ENCODE peak calls at places on chromosomes 13 and 19, in five cellular contexts. J is activated CD8-positive, alpha-beta memory T cell treated with anti-CD3 and anti-CD28 coated beads for 48 hours; F is stimulated activated CD4-positive, alpha-beta T cell treated with anti-CD3 and anti-CD28 coated beads, TNF-alpha, amount 100 ng/mL, for 48 hours; D is NCI-H1417; E is COLO829. K is an unnamed sample.

GRCh38 chr13:61728468-61728867 is 312.8 kb upstream of the PCDH20 start:
- DNase-seq in D (no peak), F (no peak), E (peak), J (no peak), K (no peak)

GRCh38 chr13:35723061-35723461 is 246.6 kb upstream of the MAB21L1 start:
- DNase-seq in F (no peak), E (no peak), D (no peak), J (no peak), K (no peak)

GRCh38 chr13:46469064-46469463 is 82.0 kb upstream of the RUBCNL start:
- DNase-seq in J (no peak), F (no peak), E (peak), D (no peak), K (no peak)

GRCh38 chr13:40874138-40874776 is 84.8 kb downstream of the SLC25A15 start:
- DNase-seq in F (no peak), E (no peak), D (no peak), J (no peak), K (no peak)

GRCh38 chr13:96020155-96020575 is 33.0 kb downstream of the UGGT2 start:
- DNase-seq in F (no peak), J (no peak), D (peak), E (peak), K (peak)

GRCh38 chr13:95809429-95809828 is 132.5 kb downstream of the DNAJC3 start:
- DNase-seq in E (no peak), F (no peak), D (no peak), J (no peak), K (no peak)

GRCh38 chr13:29022968-29023367 is 202.8 kb downstream of the MTUS2 start:
- DNase-seq in F (no peak), D (no peak), E (no peak), J (no peak), K (no peak)

GRCh38 chr19:40705362-40705651 is 11.4 kb downstream of the COQ8B start:
- DNase-seq in F (no peak), E (no peak), J (no peak), D (no peak), K (no peak)

GRCh38 chr19:10228925-10229324 is 2.2 kb downstream of the S1PR2 start:
- DNase-seq in D (no peak), E (no peak), J (no peak), F (no peak), K (no peak)

GRCh38 chr19:1799695-1800342 is 12.3 kb downstream of the ATP8B3 start:
- DNase-seq in F (no peak), J (no peak), E (no peak), D (no peak), K (no peak)

GRCh38 chr13:51252954-51253531 is 30.8 kb downstream of the FAM124A start:
- DNase-seq in D (no peak), F (no peak), J (no peak), E (no peak), K (no peak)

GRCh38 chr19:17706750-17707181 is 12.5 kb upstream of the MAP1S start:
- DNase-seq in J (no peak), E (no peak), D (no peak), F (no peak), K (no peak)

GRCh38 chr19:948842-949496 is 23.1 kb downstream of the ARID3A start:
- DNase-seq in F (no peak), E (no peak), J (no peak), D (no peak), K (no peak)

GRCh38 chr13:62119739-62120700 is 704.4 kb upstream of the PCDH20 start:
- DNase-seq in J (no peak), E (peak), F (no peak), D (no peak), K (no peak)

GRCh38 chr13:29619995-29620394 is 24.5 kb upstream of the SLC7A1 start:
- DNase-seq in J (no peak), E (no peak), D (no peak), F (no peak), K (no peak)

GRCh38 chr13:109509154-109509905 is 277.1 kb downstream of the IRS2 start:
- DNase-seq in E (no peak), J (no peak), D (no peak), F (no peak), K (no peak)

GRCh38 chr13:105778196-105778595 is 757.3 kb downstream of the EFNB2 start:
- DNase-seq in E (no peak), J (no peak), F (no peak), D (no peak), K (no peak)

GRCh38 chr13:40564342-40564997 is 102.0 kb downstream of the FOXO1 start:
- DNase-seq in J (no peak), F (no peak), E (no peak), D (no peak), K (no peak)

GRCh38 chr13:36163809-36164308 is 32.7 kb upstream of the DCLK1 start:
- DNase-seq in F (no peak), D (peak), E (peak), J (no peak), K (no peak)

GRCh38 chr13:112968380-112968909 is 569 bp upstream of the MCF2L start:
- DNase-seq in E (no peak), J (no peak), D (peak), F (no peak), K (no peak)

GRCh38 chr19:33309826-33310225 is 7.5 kb upstream of the CEBPA start:
- DNase-seq in D (no peak), J (no peak), F (no peak), E (no peak), K (no peak)

GRCh38 chr13:114064516-114065140 is 67.8 kb downstream of the RASA3 start:
- DNase-seq in J (no peak), E (peak), F (no peak), D (no peak), K (no peak)

GRCh38 chr19:13056052-13056660 is 46.5 kb downstream of the LYL1 start:
- DNase-seq in E (no peak), F (no peak), D (peak), J (no peak), K (no peak)

GRCh38 chr13:105346141-105346766 is 1189.2 kb downstream of the EFNB2 start:
- DNase-seq in E (no peak), D (no peak), J (no peak), F (no peak), K (no peak)

GRCh38 chr13:50990540-50991506 is 81.2 kb downstream of the RNASEH2B start:
- DNase-seq in E (no peak), F (no peak), D (peak), J (no peak), K (no peak)

GRCh38 chr19:703651-704446 is 4.9 kb upstream of the PALM start:
- DNase-seq in E (peak), F (peak), J (peak), D (no peak), K (peak)

GRCh38 chr19:50780753-50781480 is 9.3 kb upstream of the ACP4 start:
- DNase-seq in F (no peak), D (no peak), E (no peak), J (no peak), K (no peak)

GRCh38 chr19:39568604-39569003 is 28.6 kb upstream of the EID2 start:
- DNase-seq in E (no peak), D (no peak), F (no peak), J (no peak), K (no peak)